ENCODE peak calls at places on chromosomes 2 and 18, in five cellular contexts. V is fibroblast of lung, P is endothelial cell of umbilical vein, H is Panc1, T is tibial nerve. W is an unnamed sample.

GRCh38 chr2:166375205-166375735 is 474 bp downstream of the SCN9A start:
- DNase-seq in V (peak; percentile 42), P (peak; percentile 27), H (no peak), T (no peak), W (no peak)

GRCh38 chr18:73407506-73407905 is 539.7 kb upstream of the NETO1 start:
- DNase-seq in V (peak; percentile 23), P (no peak), H (no peak), T (no peak), W (no peak)

GRCh38 chr18:6757966-6758365 is 28.4 kb downstream of the ARHGAP28 start:
- DNase-seq in V (no peak), P (no peak), H (no peak), T (no peak), W (no peak)

GRCh38 chr18:32122039-32122438 is 30.4 kb downstream of the RNF138 start:
- DNase-seq in V (no peak), P (no peak), H (no peak), T (no peak), W (no peak)

GRCh38 chr2:149799296-149799695 is 211.7 kb upstream of the MMADHC start:
- DNase-seq in V (peak; percentile 49), P (peak; percentile 52), H (peak; percentile 28), T (no peak), W (no peak)

GRCh38 chr18:74040459-74041332 is 106.9 kb downstream of the FBXO15 start:
- DNase-seq in V (no peak), P (no peak), H (no peak), T (no peak), W (peak; percentile 34)

GRCh38 chr18:21184396-21184996 is 57.5 kb upstream of the GREB1L start:
- DNase-seq in V (no peak), P (no peak), H (no peak), T (no peak), W (no peak)

GRCh38 chr18:33826151-33826550 is 248.1 kb downstream of the ASXL3 start:
- DNase-seq in V (no peak), P (no peak), H (no peak), T (no peak), W (no peak)

GRCh38 chr2:64770781-64771334 is 117.1 kb upstream of the SERTAD2 start:
- DNase-seq in V (peak; percentile 94), P (no peak), H (peak; percentile 64), T (no peak), W (no peak)

GRCh38 chr2:132670104-132670960 is at the start of gene LYPD1:
- DNase-seq in V (no peak), P (peak; percentile 44), H (no peak), T (peak; percentile 13), W (no peak)

GRCh38 chr2:139968588-139968987 is 1188.4 kb upstream of the NXPH2 start:
- DNase-seq in V (no peak), P (no peak), H (no peak), T (no peak), W (no peak)

GRCh38 chr18:46894124-46894523 is 23.2 kb downstream of the PIAS2 start:
- DNase-seq in V (no peak), P (no peak), H (no peak), T (no peak), W (no peak)

GRCh38 chr2:133992454-133992853 is 261.4 kb upstream of the MGAT5 start:
- DNase-seq in V (no peak), P (no peak), H (no peak), T (no peak), W (no peak)

GRCh38 chr2:27262379-27263286 is at the start of gene SLC30A3:
- DNase-seq in V (peak; percentile 28), P (peak; percentile 62), H (no peak), T (peak; percentile 23), W (peak; percentile 63)

GRCh38 chr2:215080545-215080944 is 57.9 kb downstream of the ABCA12 start:
- DNase-seq in V (no peak), P (no peak), H (no peak), T (no peak), W (no peak)

GRCh38 chr2:1047485-1047884 is 96.8 kb downstream of the SNTG2 start:
- DNase-seq in V (peak; percentile 38), P (no peak), H (no peak), T (no peak), W (no peak)
- H3K9me3 ChIP-seq in V (no peaks in the 10 kb centered on the region), P (peaks cover 6% of the 10 kb centered on the region), H (no peaks in the 10 kb centered on the region), T (no peaks in the 10 kb centered on the region), W (no peaks in the 10 kb centered on the region)

GRCh38 chr2:80547344-80547743 is 242.8 kb upstream of the LRRTM1 start:
- DNase-seq in V (no peak), P (no peak), H (no peak), T (no peak), W (no peak)

GRCh38 chr2:80548469-80548868 is 243.9 kb upstream of the LRRTM1 start:
- DNase-seq in V (no peak), P (no peak), H (no peak), T (no peak), W (no peak)

GRCh38 chr2:80549901-80550300 is 245.3 kb upstream of the LRRTM1 start:
- DNase-seq in V (no peak), P (no peak), H (no peak), T (no peak), W (no peak)

GRCh38 chr2:80545420-80546192 is 241.1 kb upstream of the LRRTM1 start:
- DNase-seq in V (no peak), P (no peak), H (no peak), T (no peak), W (no peak)

GRCh38 chr2:80546766-80547165 is 242.2 kb upstream of the LRRTM1 start:
- DNase-seq in V (no peak), P (no peak), H (no peak), T (no peak), W (no peak)
- H3K9me3 ChIP-seq in V (no peaks in the 10 kb centered on the region), P (peaks cover 2% of the 10 kb centered on the region), H (no peaks in the 10 kb centered on the region), T (no peaks in the 10 kb centered on the region), W (peaks cover 4% of the 10 kb centered on the region)

GRCh38 chr2:109059474-109060165 is 69.4 kb upstream of the SH3RF3 start:
- DNase-seq in V (no peak), P (no peak), H (no peak), T (no peak), W (no peak)

GRCh38 chr2:109057686-109058085 is 68.7 kb upstream of the EDAR start:
- DNase-seq in V (no peak), P (no peak), H (no peak), T (no peak), W (no peak)

GRCh38 chr2:109060496-109060895 is 68.5 kb upstream of the SH3RF3 start:
- DNase-seq in V (no peak), P (no peak), H (no peak), T (no peak), W (no peak)

GRCh38 chr2:109058215-109058614 is 69.2 kb upstream of the EDAR start:
- DNase-seq in V (no peak), P (no peak), H (no peak), T (no peak), W (no peak)

GRCh38 chr2:109058802-109059201 is 69.8 kb upstream of the EDAR start:
- DNase-seq in V (no peak), P (no peak), H (no peak), T (no peak), W (no peak)
- H3K9me3 ChIP-seq in V (no peaks in the 10 kb centered on the region), P (no peaks in the 10 kb centered on the region), H (no peaks in the 10 kb centered on the region), T (no peaks in the 10 kb centered on the region), W (no peaks in the 10 kb centered on the region)

GRCh38 chr18:56000041-56000440 is 412.0 kb upstream of the TCF4 start:
- DNase-seq in V (no peak), P (no peak), H (no peak), T (no peak), W (no peak)

GRCh38 chr18:55998071-55998522 is 410.1 kb upstream of the TCF4 start:
- DNase-seq in V (peak; percentile 54), P (no peak), H (no peak), T (no peak), W (no peak)

GRCh38 chr18:55999641-56000040 is 411.6 kb upstream of the TCF4 start:
- DNase-seq in V (peak; percentile 45), P (no peak), H (no peak), T (no peak), W (no peak)

GRCh38 chr18:55996726-55997125 is 408.7 kb upstream of the TCF4 start:
- DNase-seq in V (no peak), P (no peak), H (no peak), T (no peak), W (no peak)

DNA sequence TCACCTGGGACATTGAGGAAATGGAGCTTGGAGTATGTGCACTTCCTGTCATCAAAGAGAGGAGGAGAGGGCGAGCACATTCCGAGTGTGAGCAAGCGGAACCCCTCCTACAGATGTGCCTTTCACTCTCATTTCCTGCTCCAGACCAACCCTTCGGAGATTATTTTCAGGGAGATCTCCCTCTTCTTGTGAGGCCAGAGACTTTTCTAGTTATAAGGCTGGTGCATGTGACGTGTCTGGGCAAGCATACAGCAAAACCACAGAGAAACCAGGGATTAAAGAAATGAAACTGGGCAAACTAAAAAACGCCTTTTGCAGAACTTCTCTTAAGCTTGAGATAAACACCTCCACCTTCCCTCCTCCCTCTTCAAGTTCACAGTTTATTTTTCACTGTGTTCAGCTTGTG is 409.2 kb upstream of the TCF4 start:
- DNase-seq in V (no peak), P (no peak), H (no peak), T (no peak), W (no peak)
- H3K9me3 ChIP-seq in V (no peaks in the 10 kb centered on the region), P (no peaks in the 10 kb centered on the region), H (no peaks in the 10 kb centered on the region), T (no peaks in the 10 kb centered on the region), W (no peaks in the 10 kb centered on the region)

GRCh38 chr18:8910843-8911242 is 191.7 kb upstream of the NDUFV2 start:
- DNase-seq in V (no peak), P (no peak), H (no peak), T (no peak), W (no peak)

GRCh38 chr18:8911408-8912340 is 190.8 kb upstream of the NDUFV2 start:
- DNase-seq in V (no peak), P (no peak), H (no peak), T (no peak), W (no peak)

GRCh38 chr18:8908792-8909510 is 193.5 kb upstream of the NDUFV2 start:
- DNase-seq in V (no peak), P (no peak), H (no peak), T (no peak), W (no peak)

GRCh38 chr18:8910186-8910585 is 192.3 kb upstream of the NDUFV2 start:
- DNase-seq in V (no peak), P (no peak), H (no peak), T (no peak), W (no peak)

GRCh38 chr18:8912348-8913057 is 190.0 kb upstream of the NDUFV2 start:
- DNase-seq in V (no peak), P (no peak), H (no peak), T (no peak), W (no peak)
- H3K9me3 ChIP-seq in V (no peaks in the 10 kb centered on the region), P (no peaks in the 10 kb centered on the region), H (no peaks in the 10 kb centered on the region), T (no peaks in the 10 kb centered on the region), W (no peaks in the 10 kb centered on the region)

W was measured in T-helper 17 cell.